ENCODE peak calls at places on chromosome 16, in four cellular contexts. N, F, S and K are unnamed samples.

GRCh38 chr16:68319185-68319908 is 8.5 kb downstream of the PRMT7 start:
- DNase-seq in N (no peak), F (no peak), S (no peak), K (no peak)

GRCh38 chr16:9541723-9542122 is 450.3 kb downstream of the HAPSTR1 start:
- DNase-seq in N (no peak), F (no peak), S (no peak), K (no peak)

GRCh38 chr16:2817496-2818277 is 650 bp downstream of the PRSS21 start:
- DNase-seq in N (no peak), F (no peak), S (no peak), K (no peak)

GRCh38 chr16:8936421-8936820 is 27.3 kb downstream of the USP7 start:
- DNase-seq in N (peak; percentile 27), F (no peak), S (peak; percentile 71), K (peak; percentile 87)

GRCh38 chr16:48126801-48127644 is 28.8 kb downstream of the ABCC12 start:
- DNase-seq in N (peak; percentile 98), F (peak; percentile 93), S (peak; percentile 92), K (peak; percentile 90)

GRCh38 chr16:57627184-57627871 is 1.1 kb upstream of the ADGRG1 start:
- DNase-seq in N (peak; percentile 71), F (no peak), S (peak; percentile 91), K (peak; percentile 75)

GRCh38 chr16:2520784-2521577 is 810 bp downstream of the AMDHD2 start:
- DNase-seq in N (no peak), F (no peak), S (peak; percentile 76), K (peak; percentile 78)

GRCh38 chr16:19062706-19063105 is 4.7 kb upstream of the COQ7 start:
- DNase-seq in N (no peak), F (no peak), S (no peak), K (no peak)

GRCh38 chr16:19410435-19411153 is 7.1 kb upstream of the TMC5 start:
- DNase-seq in N (no peak), F (no peak), S (peak; percentile 53), K (no peak)

GRCh38 chr16:89903908-89904515 is 14.7 kb upstream of the MC1R start:
- DNase-seq in N (no peak), F (no peak), S (no peak), K (no peak)

GRCh38 chr16:13957197-13958078 is 37.5 kb downstream of the ERCC4 start:
- DNase-seq in N (peak; percentile 90), F (peak; percentile 80), S (peak; percentile 88), K (peak; percentile 96)

GRCh38 chr16:57265850-57266530 is 18.5 kb downstream of the PLLP start:
- DNase-seq in N (peak; percentile 73), F (no peak), S (peak; percentile 19), K (peak; percentile 50)

GRCh38 chr16:12499032-12499735 is 304.5 kb downstream of the CPPED1 start:
- DNase-seq in N (no peak), F (no peak), S (no peak), K (no peak)

GRCh38 chr16:68644715-68645493 is at the start of gene CDH3:
- DNase-seq in N (no peak), F (no peak), S (peak; percentile 71), K (peak; percentile 95)

GRCh38 chr16:86396918-86397317 is 113.4 kb upstream of the FOXF1 start:
- DNase-seq in N (peak; percentile 80), F (peak; percentile 88), S (peak; percentile 37), K (no peak)

GRCh38 chr16:82585675-82586074 is 41.1 kb upstream of the CDH13 start:
- DNase-seq in N (no peak), F (no peak), S (no peak), K (peak; percentile 51)

GRCh38 chr16:85856585-85856984 is 42.4 kb upstream of the IRF8 start:
- DNase-seq in N (no peak), F (no peak), S (no peak), K (no peak)

GRCh38 chr16:83701494-83701893 is 106.3 kb upstream of the HSBP1 start:
- DNase-seq in N (peak; percentile 37), F (peak; percentile 16), S (peak; percentile 41), K (peak; percentile 65)

GRCh38 chr16:56742030-56742984 is 12.4 kb downstream of the NUP93 start:
- DNase-seq in N (peak; percentile 86), F (peak; percentile 54), S (peak; percentile 65), K (peak; percentile 83)

GRCh38 chr16:61792194-61792904 is 243.9 kb downstream of the CDH8 start:
- DNase-seq in N (peak; percentile 0), F (no peak), S (peak; percentile 87), K (peak; percentile 39)

GRCh38 chr16:28876016-28876659 is 2.1 kb upstream of the ATP2A1 start:
- DNase-seq in N (no peak), F (no peak), S (no peak), K (no peak)

GRCh38 chr16:68346892-68347480 is 36.2 kb downstream of the PRMT7 start:
- DNase-seq in N (no peak), F (no peak), S (no peak), K (no peak)

GRCh38 chr16:87274808-87275207 is 42.4 kb downstream of the C16orf95 start:
- DNase-seq in N (no peak), F (no peak), S (no peak), K (no peak)

GRCh38 chr16:69107311-69107962 is 2.0 kb downstream of the HAS3 start:
- DNase-seq in N (peak; percentile 19), F (no peak), S (peak; percentile 36), K (peak; percentile 51)

GRCh38 chr16:89375021-89375420 is 115.3 kb downstream of the ANKRD11 start:
- DNase-seq in N (no peak), F (no peak), S (peak; percentile 34), K (no peak)

GRCh38 chr16:54266363-54266955 is 20.1 kb downstream of the IRX3 start:
- DNase-seq in N (no peak), F (no peak), S (no peak), K (peak; percentile 55)

GRCh38 chr16:3651461-3652372 is 2.8 kb upstream of the DNASE1 start:
- DNase-seq in N (no peak), F (no peak), S (no peak), K (no peak)

GRCh38 chr16:71626858-71627213 is 852 bp downstream of the MARVELD3 start:
- DNase-seq in N (no peak), F (no peak), S (no peak), K (peak; percentile 56)

GRCh38 chr16:19559242-19559910 is 3.9 kb downstream of the VPS35L start:
- DNase-seq in N (peak; percentile 88), F (peak; percentile 46), S (peak; percentile 74), K (peak; percentile 57)

GRCh38 chr16:49352923-49353322 is 20.7 kb upstream of the C16orf78 start:
- DNase-seq in N (no peak), F (no peak), S (peak; percentile 4), K (no peak)

GRCh38 chr16:90077240-90077756 is at the start of gene PRDM7:
- DNase-seq in N (peak; percentile 94), F (peak; percentile 48), S (peak; percentile 93), K (peak; percentile 99)

GRCh38 chr16:11391576-11391975 is 46.3 kb downstream of the RMI2 start:
- DNase-seq in N (no peak), F (no peak), S (peak; percentile 24), K (no peak)
- H3K4me3 ChIP-seq in N (no peak overlapping the region), F (no peak overlapping the region), S (no peak overlapping the region), K (no peak overlapping the region)

DNA sequence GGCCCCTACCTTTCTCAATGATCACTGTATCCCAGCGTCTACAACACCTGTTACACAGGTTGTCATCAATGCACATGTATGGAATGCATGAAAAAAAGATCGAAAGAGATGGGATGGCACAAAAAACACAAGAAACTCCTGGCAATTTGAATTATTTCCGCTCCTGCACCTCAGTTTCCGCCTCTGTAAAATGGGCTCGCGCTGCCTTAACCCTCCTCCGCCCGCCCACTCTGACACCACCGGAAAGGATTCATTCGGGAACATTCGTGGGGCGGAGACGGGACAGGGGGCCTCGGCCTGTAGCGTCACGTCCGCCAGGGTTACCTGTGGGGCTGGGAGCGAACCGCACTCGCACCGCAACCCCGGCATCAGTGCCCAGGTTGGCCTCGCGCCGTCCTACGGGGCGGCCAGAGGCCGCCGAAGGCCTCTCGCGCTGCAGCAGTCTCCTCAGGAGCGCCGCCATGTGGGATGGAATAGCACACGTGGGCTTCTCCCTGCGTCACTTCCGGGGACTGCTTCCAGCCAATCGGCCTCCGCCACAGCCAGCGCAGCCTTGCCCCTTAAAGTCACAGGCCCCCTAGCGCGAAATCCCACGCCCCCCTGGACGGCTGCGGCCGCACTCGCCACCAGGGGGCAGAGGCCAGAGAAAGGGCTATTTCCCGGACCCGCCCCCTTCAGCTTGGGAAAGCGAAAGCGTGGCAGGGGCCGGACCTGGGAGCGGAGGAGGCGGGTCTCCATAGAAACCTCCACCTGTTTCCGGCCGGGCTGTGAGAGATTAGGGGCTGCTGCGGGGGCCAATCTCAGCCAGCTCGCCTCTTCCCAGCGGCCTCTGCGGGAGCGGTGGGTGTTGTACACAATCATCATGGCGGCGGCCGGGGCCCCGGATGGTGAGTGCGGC is at the start of the genes EARS2 and UBFD1:
- DNase-seq in N (peak; percentile 98), F (peak; percentile 97), S (peak; percentile 96), K (peak; percentile 99)
- TF ChIP-seq CTCF in N (peak; percentile 91), F (peak; percentile 87), S (peak; percentile 74), K (peak; percentile 76)

GRCh38 chr16:50469121-50469743 is 79.0 kb upstream of the NKD1 start:
- DNase-seq in N (no peak), F (no peak), S (no peak), K (no peak)

GRCh38 chr16:50467943-50468748 is 80.0 kb upstream of the NKD1 start:
- DNase-seq in N (no peak), F (no peak), S (no peak), K (no peak)

GRCh38 chr16:50466170-50466569 is 82.0 kb upstream of the NKD1 start:
- DNase-seq in N (no peak), F (no peak), S (no peak), K (no peak)

GRCh38 chr16:50468749-50469078 is 79.5 kb upstream of the NKD1 start:
- DNase-seq in N (no peak), F (no peak), S (no peak), K (no peak)

DNA sequence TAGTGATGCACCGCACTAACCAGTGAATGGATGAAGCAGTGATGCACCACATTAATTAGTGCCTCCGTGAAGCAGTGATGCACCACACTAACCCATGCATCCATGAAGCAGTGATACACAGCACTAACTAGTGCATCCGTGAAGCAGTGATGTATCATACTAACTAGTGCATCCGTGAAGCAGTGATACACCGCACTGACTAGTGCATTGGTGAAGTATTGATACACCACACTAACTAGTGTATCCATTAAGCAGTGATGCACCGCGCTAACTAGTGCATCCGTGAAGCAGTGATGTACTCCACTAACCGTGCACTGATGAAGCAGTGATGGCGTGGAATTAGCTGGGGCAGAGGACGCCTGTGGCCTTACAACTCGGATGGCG is 80.6 kb upstream of the NKD1 start:
- DNase-seq in N (no peak), F (no peak), S (no peak), K (no peak)
- H3K4me3 ChIP-seq in N (no peak overlapping the region), F (no peak overlapping the region), S (no peak overlapping the region), K (no peak overlapping the region)

DNA sequence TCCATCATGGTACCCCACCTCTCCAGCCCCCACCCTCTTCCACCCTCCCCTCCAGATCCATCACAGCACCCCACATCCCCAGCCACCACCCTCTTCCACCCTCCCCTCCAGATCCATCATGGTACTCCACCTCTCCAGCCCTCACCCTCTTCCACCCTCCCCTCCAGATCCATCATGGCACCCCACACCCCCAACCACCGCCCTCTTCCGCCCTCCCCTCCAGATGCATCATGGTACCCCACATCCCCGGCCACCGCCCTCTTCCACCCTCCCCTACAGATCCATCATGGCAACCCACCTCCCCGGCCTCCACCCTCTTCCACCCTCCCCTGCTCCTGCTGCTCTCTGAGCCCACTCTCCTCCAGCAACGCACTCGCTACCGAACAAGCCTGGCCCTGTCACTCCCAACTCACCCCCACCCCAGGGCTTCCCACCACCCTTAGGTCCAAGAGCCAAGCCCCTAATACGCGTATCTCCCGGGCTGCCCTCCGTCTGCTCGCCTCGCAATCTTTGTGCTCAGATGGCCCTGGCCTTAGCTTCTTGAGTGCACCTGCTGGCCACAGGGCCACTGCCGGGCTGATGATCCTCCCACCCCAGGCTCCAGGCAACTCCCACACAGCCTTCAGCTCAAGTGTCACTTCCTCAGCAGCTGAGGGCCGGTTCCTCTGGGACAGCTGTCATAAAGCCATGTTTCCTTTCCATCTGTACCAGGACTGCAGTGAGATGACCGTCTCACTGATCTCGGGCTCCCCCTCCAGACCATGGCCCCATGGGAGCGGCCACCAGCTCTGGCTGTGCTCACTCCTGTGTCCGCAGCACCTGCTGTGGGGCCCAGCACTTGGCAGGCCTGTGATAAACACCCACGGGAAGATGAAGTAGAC is 25.5 kb downstream of the KDM8 start:
- DNase-seq in N (no peak), F (no peak), S (no peak), K (no peak)
- TF ChIP-seq CTCF in N (no peak), F (no peak), S (no peak), K (no peak)